ENCODE peak calls at places on chromosomes 3 and 15, in six cellular contexts. S is GM23338, U is right atrium auricular region, P is AG04450, H is transverse colon, A is neural progenitor cell. C is an unnamed sample.

GRCh38 chr3:56923546-56924224 is 121.9 kb upstream of the ARHGEF3 start:
- DNase-seq in S (peak), U (peak), P (no peak), H (peak), A (no peak), C (no peak)

GRCh38 chr3:72597756-72598195 is 250.5 kb downstream of the SHQ1 start:
- DNase-seq in S (peak), U (no peak), P (no peak), H (no peak), A (peak), C (no peak)

GRCh38 chr3:87145553-87145952 is 81.6 kb upstream of the CHMP2B start:
- DNase-seq in S (peak), U (no peak), P (no peak), H (peak), A (peak), C (no peak)

GRCh38 chr15:89035658-89036057 is 52.6 kb upstream of the ABHD2 start:
- DNase-seq in S (no peak), U (no peak), P (no peak), H (no peak), A (no peak), C (no peak)

GRCh38 chr3:2205692-2206091 is 107.0 kb downstream of the CNTN4 start:
- DNase-seq in S (no peak), U (no peak), P (no peak), H (no peak), A (no peak), C (no peak)

GRCh38 chr3:102691507-102691906 is 256.7 kb downstream of the ZPLD1 start:
- DNase-seq in S (no peak), U (no peak), P (no peak), H (no peak), A (no peak), C (no peak)

GRCh38 chr3:129343643-129344360 is 65.1 kb downstream of the HMCES start:
- DNase-seq in S (peak), U (no peak), P (no peak), H (peak), A (peak), C (no peak)

GRCh38 chr3:187678869-187679268 is 8.7 kb upstream of the SST start:
- DNase-seq in S (peak), U (no peak), P (peak), H (peak), A (peak), C (no peak)

GRCh38 chr3:192850501-192850981 is 67.1 kb downstream of the MB21D2 start:
- DNase-seq in S (no peak), U (no peak), P (no peak), H (peak), A (no peak), C (no peak)

GRCh38 chr15:71733122-71733521 is 77.2 kb upstream of the NR2E3 start:
- DNase-seq in S (no peak), U (no peak), P (no peak), H (no peak), A (no peak), C (no peak)

GRCh38 chr15:71736286-71736947 is 73.9 kb upstream of the NR2E3 start:
- DNase-seq in S (no peak), U (no peak), P (no peak), H (no peak), A (peak), C (no peak)

GRCh38 chr15:71737761-71738160 is 72.6 kb upstream of the NR2E3 start:
- DNase-seq in S (no peak), U (no peak), P (no peak), H (no peak), A (no peak), C (no peak)

GRCh38 chr15:71732636-71733035 is 77.7 kb upstream of the NR2E3 start:
- DNase-seq in S (no peak), U (no peak), P (no peak), H (peak), A (no peak), C (no peak)

GRCh38 chr15:71735013-71735757 is 75.2 kb upstream of the NR2E3 start:
- DNase-seq in S (no peak), U (no peak), P (no peak), H (no peak), A (no peak), C (no peak)
- TF ChIP-seq CTCF in S (no peak), U (no peak), P (no peak), H (no peak), A (no peak), C (no peak)

GRCh38 chr3:16828815-16829214 is 55.9 kb upstream of the PLCL2 start:
- DNase-seq in S (peak), U (no peak), P (no peak), H (peak), A (peak), C (no peak)
- H3K4me3 ChIP-seq in S (no peak), U (no peak), P (no peak), H (no peak), A (no peak), C (no peak)

DNA sequence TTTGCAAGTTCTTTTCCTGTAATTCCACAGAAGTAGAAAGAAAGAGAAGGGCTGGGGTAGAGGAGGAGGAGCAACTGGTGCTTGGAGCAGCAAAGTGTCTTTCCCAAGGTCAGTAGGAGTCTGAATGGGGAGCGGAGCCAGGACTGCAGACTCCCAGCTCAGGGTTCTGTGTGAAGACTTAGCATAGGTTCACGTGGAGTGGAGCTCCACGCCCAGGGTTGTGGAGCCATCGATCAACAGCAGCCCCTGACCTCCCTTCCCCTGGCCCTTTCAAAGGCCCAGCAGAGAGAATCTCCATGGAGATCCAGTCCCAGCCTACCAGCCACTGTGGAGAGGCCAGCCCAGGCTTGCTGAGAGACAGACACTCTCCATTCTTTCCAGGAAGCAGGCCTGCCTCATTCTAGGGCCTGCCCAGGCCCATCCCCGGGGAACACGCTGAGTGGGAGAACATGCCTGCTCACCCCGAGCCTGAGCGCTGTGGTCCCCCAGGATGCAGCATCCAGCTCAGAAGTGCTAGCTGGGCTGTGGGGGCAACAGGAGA is 62.1 kb downstream of the CORO2B start:
- DNase-seq in S (no peak), U (no peak), P (no peak), H (no peak), A (no peak), C (peak)
- H3K27ac ChIP-seq in S (no peak), U (peak), P (peak), H (no peak), A (no peak), C (peak)

DNA sequence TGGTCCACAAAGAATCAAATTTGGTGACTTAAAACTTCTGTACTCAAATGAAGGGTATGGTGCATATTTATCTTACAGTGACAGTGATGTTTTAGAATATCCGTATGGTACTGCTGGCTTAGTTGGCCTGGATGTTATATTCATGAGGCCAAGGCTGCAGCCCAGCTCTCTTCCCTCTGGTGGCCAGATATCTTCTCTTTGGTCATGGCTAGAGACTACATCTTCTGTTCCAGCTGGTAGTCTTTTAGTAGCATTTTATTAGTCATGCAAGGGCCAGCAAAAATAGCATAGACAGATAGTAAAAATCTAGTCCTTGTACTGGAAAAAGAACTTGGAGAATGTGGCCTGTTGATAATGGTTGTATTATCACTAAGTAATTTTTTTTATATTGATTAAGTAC is 124.0 kb upstream of the ROPN1 start:
- DNase-seq in S (no peak), U (no peak), P (no peak), H (no peak), A (no peak), C (no peak)
- TF ChIP-seq CTCF in S (no peak), U (no peak), P (no peak), H (no peak), A (no peak), C (no peak)

C was measured in coronary artery.